ENCODE peak calls at places on chromosomes 3 and 15, in five cellular contexts. One of them, this sample, is unnamed.

GRCh38 chr3:197736010-197736490 is 654 bp downstream of the RUBCN start:
- DNase-seq in prostate gland: no peak
- DNase-seq in A549: no peak
- DNase-seq in thyroid gland: peak
- DNase-seq in stomach: peak
- DNase-seq in this sample: peak

GRCh38 chr3:71251156-71251775 is 332.3 kb downstream of the FOXP1 start:
- DNase-seq in prostate gland: no peak
- DNase-seq in A549: peak
- DNase-seq in thyroid gland: no peak
- DNase-seq in stomach: no peak
- DNase-seq in this sample: no peak

GRCh38 chr15:34853001-34853758 is 57.8 kb upstream of the ACTC1 start:
- DNase-seq in prostate gland: peak
- DNase-seq in A549: peak
- DNase-seq in thyroid gland: no peak
- DNase-seq in stomach: no peak
- DNase-seq in this sample: no peak

GRCh38 chr15:41838400-41838897 is at the start of gene PLA2G4B:
- DNase-seq in prostate gland: peak
- DNase-seq in A549: no peak
- DNase-seq in thyroid gland: peak
- DNase-seq in stomach: peak
- DNase-seq in this sample: peak

GRCh38 chr15:78177447-78177873 is 28.3 kb downstream of the IDH3A start:
- DNase-seq in prostate gland: peak
- DNase-seq in A549: peak
- DNase-seq in thyroid gland: peak
- DNase-seq in stomach: peak
- DNase-seq in this sample: peak

GRCh38 chr3:188693435-188693834 is 478.3 kb upstream of the TPRG1 start:
- DNase-seq in prostate gland: no peak
- DNase-seq in A549: no peak
- DNase-seq in thyroid gland: no peak
- DNase-seq in stomach: no peak
- DNase-seq in this sample: no peak

GRCh38 chr3:122912772-122913538 is 114.6 kb downstream of the SEMA5B start:
- DNase-seq in prostate gland: no peak
- DNase-seq in A549: no peak
- DNase-seq in thyroid gland: no peak
- DNase-seq in stomach: no peak
- DNase-seq in this sample: no peak

GRCh38 chr3:133926736-133927542 is 31.3 kb upstream of the RAB6B start:
- DNase-seq in prostate gland: no peak
- DNase-seq in A549: no peak
- DNase-seq in thyroid gland: peak
- DNase-seq in stomach: no peak
- DNase-seq in this sample: no peak

GRCh38 chr3:142647856-142648255 is 51.7 kb downstream of the PLS1 start:
- DNase-seq in prostate gland: no peak
- DNase-seq in A549: peak
- DNase-seq in thyroid gland: no peak
- DNase-seq in stomach: no peak
- DNase-seq in this sample: peak

GRCh38 chr3:194134231-194134756 is 1.7 kb upstream of the HES1 start:
- DNase-seq in prostate gland: peak
- DNase-seq in A549: no peak
- DNase-seq in thyroid gland: peak
- DNase-seq in stomach: peak
- DNase-seq in this sample: peak

GRCh38 chr3:66261318-66261717 is 40.5 kb downstream of the SLC25A26 start:
- DNase-seq in prostate gland: no peak
- DNase-seq in A549: no peak
- DNase-seq in thyroid gland: no peak
- DNase-seq in stomach: no peak
- DNase-seq in this sample: no peak

GRCh38 chr15:50042775-50043174 is 76.3 kb downstream of the ATP8B4 start:
- DNase-seq in prostate gland: no peak
- DNase-seq in A549: no peak
- DNase-seq in thyroid gland: no peak
- DNase-seq in stomach: no peak
- DNase-seq in this sample: no peak

GRCh38 chr3:133884547-133885240 is 11.0 kb downstream of the RAB6B start:
- DNase-seq in prostate gland: no peak
- DNase-seq in A549: no peak
- DNase-seq in thyroid gland: no peak
- DNase-seq in stomach: no peak
- DNase-seq in this sample: no peak

GRCh38 chr3:177977381-177978158 is 558.7 kb upstream of the KCNMB2 start:
- DNase-seq in prostate gland: no peak
- DNase-seq in A549: peak
- DNase-seq in thyroid gland: no peak
- DNase-seq in stomach: no peak
- DNase-seq in this sample: no peak

GRCh38 chr3:35665390-35666055 is 26.2 kb downstream of the ARPP21 start:
- DNase-seq in prostate gland: no peak
- DNase-seq in A549: no peak
- DNase-seq in thyroid gland: no peak
- DNase-seq in stomach: no peak
- DNase-seq in this sample: no peak

GRCh38 chr3:48661501-48662139 is 1.1 kb downstream of the CELSR3 start:
- DNase-seq in prostate gland: peak
- DNase-seq in A549: peak
- DNase-seq in thyroid gland: peak
- DNase-seq in stomach: peak
- DNase-seq in this sample: peak

GRCh38 chr15:80844011-80844732 is 65.0 kb downstream of the CEMIP start:
- DNase-seq in prostate gland: no peak
- DNase-seq in A549: no peak
- DNase-seq in thyroid gland: no peak
- DNase-seq in stomach: no peak
- DNase-seq in this sample: no peak

GRCh38 chr3:107345968-107346367 is 31.3 kb upstream of the CCDC54 start:
- DNase-seq in prostate gland: no peak
- DNase-seq in A549: no peak
- DNase-seq in thyroid gland: no peak
- DNase-seq in stomach: no peak
- DNase-seq in this sample: no peak

GRCh38 chr3:38335263-38335662 is 11.3 kb upstream of the XYLB start:
- DNase-seq in prostate gland: no peak
- DNase-seq in A549: no peak
- DNase-seq in thyroid gland: no peak
- DNase-seq in stomach: no peak
- DNase-seq in this sample: no peak

GRCh38 chr3:8455451-8456117 is 46.0 kb upstream of the LMCD1 start:
- DNase-seq in prostate gland: no peak
- DNase-seq in A549: no peak
- DNase-seq in thyroid gland: no peak
- DNase-seq in stomach: no peak
- DNase-seq in this sample: no peak

GRCh38 chr15:48250640-48251076 is 44.6 kb downstream of the SLC12A1 start:
- DNase-seq in prostate gland: peak
- DNase-seq in A549: peak
- DNase-seq in thyroid gland: peak
- DNase-seq in stomach: no peak
- DNase-seq in this sample: peak

GRCh38 chr3:20990896-20991295 is 760.1 kb downstream of the ZNF385D start:
- DNase-seq in prostate gland: no peak
- DNase-seq in A549: no peak
- DNase-seq in thyroid gland: no peak
- DNase-seq in stomach: no peak
- DNase-seq in this sample: no peak

GRCh38 chr3:11803977-11804903 is 42.4 kb downstream of the TAMM41 start:
- DNase-seq in prostate gland: peak
- DNase-seq in A549: peak
- DNase-seq in thyroid gland: peak
- DNase-seq in stomach: peak
- DNase-seq in this sample: peak

DNA sequence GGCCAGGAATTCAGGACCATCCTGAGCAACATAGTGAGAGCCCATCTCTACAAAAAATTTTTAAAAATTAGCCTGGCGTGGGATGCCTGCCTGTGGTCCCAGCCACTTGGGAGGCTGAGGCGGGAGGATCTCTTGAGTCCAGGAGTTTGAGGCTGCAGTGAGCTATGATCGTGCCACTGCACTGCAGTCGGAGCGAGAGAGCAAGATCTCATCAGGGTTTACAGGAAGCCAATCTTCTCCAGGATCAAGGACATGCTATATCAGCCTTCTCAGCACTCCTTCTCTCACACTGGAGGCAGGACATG is 451 bp upstream of the STOML1 start:
- DNase-seq in prostate gland: no peak
- DNase-seq in A549: no peak
- DNase-seq in thyroid gland: no peak
- DNase-seq in stomach: no peak
- DNase-seq in this sample: no peak
- H3K27ac ChIP-seq in prostate gland: peak
- H3K27ac ChIP-seq in A549: peak
- H3K27ac ChIP-seq in thyroid gland: no peak
- H3K27ac ChIP-seq in stomach: peak
- H3K27ac ChIP-seq in this sample: peak

GRCh38 chr3:106256249-106256957 is 387.6 kb upstream of the CBLB start:
- DNase-seq in prostate gland: no peak
- DNase-seq in A549: no peak
- DNase-seq in thyroid gland: no peak
- DNase-seq in stomach: no peak
- DNase-seq in this sample: no peak

GRCh38 chr3:106251160-106251892 is 382.5 kb upstream of the CBLB start:
- DNase-seq in prostate gland: no peak
- DNase-seq in A549: peak
- DNase-seq in thyroid gland: no peak
- DNase-seq in stomach: no peak
- DNase-seq in this sample: no peak

GRCh38 chr3:106257172-106257571 is 388.4 kb upstream of the CBLB start:
- DNase-seq in prostate gland: no peak
- DNase-seq in A549: no peak
- DNase-seq in thyroid gland: no peak
- DNase-seq in stomach: no peak
- DNase-seq in this sample: no peak

GRCh38 chr3:106261396-106261795 is 392.6 kb upstream of the CBLB start:
- DNase-seq in prostate gland: no peak
- DNase-seq in A549: no peak
- DNase-seq in thyroid gland: no peak
- DNase-seq in stomach: no peak
- DNase-seq in this sample: no peak

DNA sequence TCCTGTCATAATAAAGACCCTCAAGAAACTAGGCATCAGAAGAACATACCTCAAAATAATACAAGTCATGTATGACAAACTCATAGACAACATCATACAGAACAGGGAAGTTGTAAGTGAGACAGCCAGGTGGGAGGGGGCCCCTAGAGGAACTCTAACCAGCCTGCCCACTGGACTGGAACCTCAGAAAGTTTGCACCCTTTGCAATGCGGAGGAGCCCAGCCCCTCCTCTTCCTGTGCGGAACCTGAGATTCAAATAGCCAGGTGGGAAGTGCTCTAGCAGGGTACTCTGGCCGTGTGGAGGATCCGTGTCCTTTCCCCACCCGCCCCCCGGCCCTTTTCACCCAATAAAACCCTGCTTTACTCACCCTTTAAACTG is 387.0 kb upstream of the CBLB start:
- DNase-seq in prostate gland: no peak
- DNase-seq in A549: no peak
- DNase-seq in thyroid gland: no peak
- DNase-seq in stomach: no peak
- DNase-seq in this sample: peak
- TF ChIP-seq POLR2A in prostate gland: no peak
- TF ChIP-seq POLR2A in A549: no peak
- TF ChIP-seq POLR2A in thyroid gland: no peak
- TF ChIP-seq POLR2A in stomach: no peak
- TF ChIP-seq POLR2A in this sample: no peak

DNA sequence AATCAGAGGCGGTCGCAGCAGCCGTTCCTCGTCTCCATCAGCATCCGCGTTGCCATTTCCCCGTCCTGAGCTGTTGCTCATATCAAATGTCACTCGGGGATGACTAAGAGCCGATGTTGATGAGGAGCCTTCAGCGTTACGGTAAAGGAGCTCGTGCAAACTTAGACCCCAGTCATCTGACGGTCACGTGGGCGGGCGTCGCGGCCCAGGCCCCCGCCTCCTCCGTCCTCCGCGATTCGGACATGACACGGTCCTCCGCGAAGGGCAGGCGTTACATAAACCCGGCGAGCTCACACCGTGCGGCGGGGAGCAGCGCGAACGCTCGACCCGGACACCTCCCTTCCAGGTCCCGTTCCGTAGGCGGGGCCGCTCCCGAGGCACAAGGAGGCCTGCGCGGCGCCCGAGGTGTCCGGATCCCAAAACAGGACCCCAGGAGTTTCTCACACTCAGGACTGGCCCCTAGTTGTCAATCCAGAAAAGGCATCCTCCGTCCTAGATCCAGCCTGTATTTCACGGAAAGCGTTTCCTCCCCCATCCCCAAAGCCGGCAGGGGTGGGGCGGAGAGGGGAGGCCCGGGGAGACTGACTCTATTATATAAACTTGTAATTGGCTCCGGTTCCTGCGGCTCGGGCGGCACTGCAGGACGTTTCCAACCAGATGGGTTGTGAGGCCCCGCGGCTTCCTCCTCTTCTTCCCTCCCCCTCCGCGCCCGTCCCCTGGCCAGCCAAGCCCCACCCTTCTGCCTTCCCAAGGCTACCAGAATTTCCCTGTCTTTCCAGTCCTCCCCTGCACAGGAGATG is 100.0 kb upstream of the IGF1R start:
- DNase-seq in prostate gland: peak
- DNase-seq in A549: peak
- DNase-seq in thyroid gland: peak
- DNase-seq in stomach: peak
- DNase-seq in this sample: peak
- H3K4me3 ChIP-seq in prostate gland: peak
- H3K4me3 ChIP-seq in A549: peak
- H3K4me3 ChIP-seq in thyroid gland: peak
- H3K4me3 ChIP-seq in stomach: peak
- H3K4me3 ChIP-seq in this sample: peak

GRCh38 chr15:95840004-95840403 is 490.5 kb upstream of the NR2F2 start:
- DNase-seq in prostate gland: no peak
- DNase-seq in A549: no peak
- DNase-seq in thyroid gland: peak
- DNase-seq in stomach: no peak
- DNase-seq in this sample: no peak
- H3K27ac ChIP-seq in prostate gland: no peak
- H3K27ac ChIP-seq in A549: no peak
- H3K27ac ChIP-seq in thyroid gland: peak
- H3K27ac ChIP-seq in stomach: peak
- H3K27ac ChIP-seq in this sample: peak

This sample was measured in transverse colon.